ENCODE peak calls at places on chromosomes 3 and 15, in nine cellular contexts. P, G, I, F, Q, U, V, Z and H are unnamed samples.

GRCh38 chr3:69490971-69491370 is 105.1 kb upstream of the FRMD4B start:
- DNase-seq in V (no peak), Q (no peak), U (no peak), G (no peak), P (no peak), I (no peak), Z (no peak), F (no peak), H (no peak)

GRCh38 chr3:102181202-102181920 is 253.5 kb upstream of the ZPLD1 start:
- DNase-seq in F (no peak), U (no peak), V (no peak), P (no peak), G (no peak), I (no peak), Q (no peak), Z (no peak), H (no peak)

GRCh38 chr15:89783111-89783860 is 7.2 kb downstream of the MESP2 start:
- DNase-seq in V (no peak), G (no peak), Q (no peak), I (no peak), F (no peak), U (no peak), Z (no peak), P (no peak), H (no peak)

GRCh38 chr3:46284981-46285683 is 42.9 kb downstream of the CCR3 start:
- DNase-seq in F (no peak), G (no peak), Z (no peak), V (no peak), P (peak), U (no peak), Q (no peak), I (peak), H (no peak)

GRCh38 chr15:101023501-101024110 is 104.4 kb downstream of the LRRK1 start:
- DNase-seq in P (no peak), Z (no peak), G (peak), F (no peak), Q (no peak), U (no peak), I (no peak), V (no peak), H (peak)

GRCh38 chr3:11271986-11272904 is at the start of gene ATG7:
- DNase-seq in V (peak), Z (peak), U (peak), Q (peak), P (peak), F (peak), I (peak), G (peak), H (peak)

GRCh38 chr3:157590273-157590672 is 87.1 kb upstream of the VEPH1 start:
- DNase-seq in I (no peak), U (no peak), F (no peak), Z (no peak), G (no peak), V (no peak), P (no peak), Q (no peak), H (no peak)

GRCh38 chr15:65326109-65326508 is 21.6 kb downstream of the RNU5B-1 start:
- DNase-seq in P (peak), U (no peak), G (peak), Z (no peak), I (no peak), F (no peak), Q (no peak), V (no peak), H (peak)

GRCh38 chr15:63104727-63105126 is 16.9 kb upstream of the LACTB start:
- DNase-seq in P (no peak), Z (no peak), I (no peak), V (no peak), F (no peak), Q (no peak), G (no peak), U (no peak), H (no peak)

GRCh38 chr15:50916395-50916794 is 7.9 kb downstream of the AP4E1 start:
- DNase-seq in I (no peak), P (no peak), G (no peak), F (no peak), Z (no peak), Q (no peak), V (no peak), U (no peak), H (no peak)

GRCh38 chr15:43151688-43152087 is 18.3 kb downstream of the TMEM62 start:
- DNase-seq in V (no peak), U (no peak), Q (peak), Z (no peak), P (no peak), I (peak), G (no peak), F (no peak), H (no peak)

GRCh38 chr15:41161336-41161735 is 45.3 kb upstream of the INO80 start:
- DNase-seq in Z (no peak), V (no peak), I (no peak), Q (no peak), U (peak), G (no peak), P (no peak), F (no peak), H (no peak)

GRCh38 chr3:9224490-9224889 is 25.0 kb downstream of the SRGAP3 start:
- DNase-seq in Q (no peak), Z (no peak), I (peak), P (no peak), F (peak), G (no peak), V (peak), U (no peak), H (no peak)

GRCh38 chr3:72395654-72396415 is 452.4 kb downstream of the SHQ1 start:
- DNase-seq in P (no peak), G (no peak), Z (no peak), U (no peak), I (no peak), F (no peak), V (no peak), Q (no peak), H (no peak)

GRCh38 chr3:17874630-17875029 is 132.2 kb upstream of the TBC1D5 start:
- DNase-seq in I (no peak), P (no peak), F (no peak), Z (no peak), U (no peak), Q (no peak), G (no peak), V (no peak), H (no peak)

GRCh38 chr15:37794947-37795346 is 139.5 kb upstream of the TMCO5A start:
- DNase-seq in G (no peak), P (no peak), V (no peak), Z (no peak), F (no peak), U (no peak), Q (no peak), I (no peak), H (no peak)

GRCh38 chr15:70055601-70056051 is 42.1 kb downstream of the TLE3 start:
- DNase-seq in U (no peak), Z (no peak), Q (no peak), P (no peak), F (no peak), V (no peak), G (no peak), I (no peak), H (no peak)

GRCh38 chr3:54660599-54661210 is 267.2 kb downstream of the LRTM1 start:
- DNase-seq in I (no peak), U (no peak), Z (no peak), Q (no peak), P (peak), G (no peak), F (no peak), V (no peak), H (peak)

GRCh38 chr3:8442993-8443670 is 58.5 kb upstream of the LMCD1 start:
- DNase-seq in G (no peak), P (no peak), F (no peak), I (no peak), U (peak), Q (no peak), V (no peak), Z (no peak), H (no peak)

GRCh38 chr3:51622402-51622801 is 48.6 kb upstream of the TEX264 start:
- DNase-seq in Q (no peak), F (no peak), P (no peak), Z (no peak), I (no peak), U (no peak), V (no peak), G (no peak), H (no peak)

GRCh38 chr15:90530250-90531051 is 728 bp downstream of the CRTC3 start:
- DNase-seq in G (peak), Z (no peak), Q (peak), U (peak), P (peak), F (peak), I (peak), V (no peak), H (peak)